ENCODE peak calls at places on chromosomes 6 and 20, in six cellular contexts. I is IMR-90, T is NCI-H774, L is astrocyte of the spinal cord, G is heart right ventricle, R is dermis microvascular lymphatic vessel endothelial cell. F is an unnamed sample.

GRCh38 chr20:49675368-49676151 is 38.1 kb downstream of the B4GALT5 start:
- DNase-seq in I (no peak), T (no peak), L (no peak), G (no peak), R (no peak), F (no peak)

GRCh38 chr6:126107475-126108121 is 121.3 kb downstream of the TRMT11 start:
- DNase-seq in I (no peak), T (no peak), L (peak), G (no peak), R (peak), F (no peak)

GRCh38 chr6:8588176-8588575 is 152.8 kb upstream of the SLC35B3 start:
- DNase-seq in I (no peak), T (no peak), L (no peak), G (no peak), R (no peak), F (peak)

GRCh38 chr20:50048420-50049166 is 64.4 kb downstream of the UBE2V1 start:
- DNase-seq in I (peak), T (no peak), L (peak), G (no peak), R (no peak), F (no peak)

GRCh38 chr6:84065718-84066290 is 32.2 kb downstream of the MRAP2 start:
- DNase-seq in I (peak), T (peak), L (peak), G (no peak), R (peak), F (peak)

GRCh38 chr6:148508401-148509151 is 165.9 kb downstream of the SASH1 start:
- DNase-seq in I (peak), T (no peak), L (peak), G (no peak), R (peak), F (no peak)

GRCh38 chr20:51019598-51020592 is 3.0 kb downstream of the KCNG1 start:
- DNase-seq in I (no peak), T (no peak), L (no peak), G (no peak), R (no peak), F (no peak)

GRCh38 chr6:137341721-137342195 is 122.6 kb upstream of the IFNGR1 start:
- DNase-seq in I (no peak), T (peak), L (no peak), G (peak), R (no peak), F (peak)

GRCh38 chr20:44586986-44587980 is 4.9 kb downstream of the PKIG start:
- DNase-seq in I (peak), T (no peak), L (no peak), G (no peak), R (no peak), F (peak)

GRCh38 chr6:155333414-155333813 is 19.1 kb upstream of the TFB1M start:
- DNase-seq in I (no peak), T (no peak), L (peak), G (no peak), R (no peak), F (no peak)

GRCh38 chr20:58712116-58712822 is 19.7 kb downstream of the NPEPL1 start:
- DNase-seq in I (no peak), T (no peak), L (no peak), G (no peak), R (no peak), F (no peak)

GRCh38 chr6:130935978-130936377 is 108.8 kb downstream of the SMLR1 start:
- DNase-seq in I (no peak), T (no peak), L (no peak), G (no peak), R (no peak), F (no peak)

GRCh38 chr20:34874094-34874654 is 1.5 kb upstream of the GGT7 start:
- DNase-seq in I (peak), T (peak), L (peak), G (peak), R (peak), F (peak)

GRCh38 chr6:96186516-96187195 is 170.9 kb downstream of the FUT9 start:
- DNase-seq in I (no peak), T (no peak), L (no peak), G (no peak), R (no peak), F (no peak)

GRCh38 chr20:38426006-38426405 is 9.1 kb downstream of the SNHG17 start:
- DNase-seq in I (peak), T (no peak), L (peak), G (no peak), R (peak), F (no peak)

GRCh38 chr6:42929928-42930360 is 664 bp downstream of the CNPY3 start:
- DNase-seq in I (peak), T (no peak), L (peak), G (peak), R (peak), F (peak)

GRCh38 chr6:31734247-31734702 is 2.1 kb downstream of the CLIC1 start:
- DNase-seq in I (no peak), T (no peak), L (no peak), G (no peak), R (no peak), F (no peak)

GRCh38 chr6:73367761-73368355 is 1.8 kb downstream of the OOEP start:
- DNase-seq in I (no peak), T (no peak), L (no peak), G (no peak), R (no peak), F (peak)

GRCh38 chr6:30647039-30647801 is at the start of gene C6orf136:
- DNase-seq in I (peak), T (peak), L (peak), G (no peak), R (peak), F (peak)

GRCh38 chr20:61940976-61941720 is 124.5 kb downstream of the TAF4 start:
- DNase-seq in I (no peak), T (no peak), L (no peak), G (no peak), R (no peak), F (no peak)

GRCh38 chr20:5933802-5934436 is 16.4 kb downstream of the TRMT6 start:
- DNase-seq in I (no peak), T (no peak), L (no peak), G (peak), R (peak), F (peak)

GRCh38 chr6:108359901-108360882 is 65.3 kb downstream of the AFG1L start:
- DNase-seq in I (peak), T (no peak), L (peak), G (no peak), R (no peak), F (no peak)

GRCh38 chr6:88663801-88664200 is 299.6 kb downstream of the RNGTT start:
- DNase-seq in I (no peak), T (no peak), L (no peak), G (no peak), R (no peak), F (no peak)

GRCh38 chr6:958531-958930 is 265.6 kb upstream of the EXOC2 start:
- DNase-seq in I (peak), T (no peak), L (peak), G (no peak), R (no peak), F (no peak)

GRCh38 chr20:62652894-62653305 is 10.6 kb downstream of the SLCO4A1 start:
- DNase-seq in I (no peak), T (no peak), L (no peak), G (peak), R (no peak), F (no peak)

GRCh38 chr20:44921447-44921846 is 11.6 kb downstream of the PABPC1L start:
- DNase-seq in I (no peak), T (no peak), L (no peak), G (no peak), R (no peak), F (no peak)

GRCh38 chr6:87628881-87629280 is 38.9 kb downstream of the ORC3 start:
- DNase-seq in I (peak), T (no peak), L (peak), G (no peak), R (no peak), F (no peak)

GRCh38 chr6:31197559-31198305 is 27.2 kb upstream of the POU5F1 start:
- DNase-seq in I (peak), T (peak), L (peak), G (peak), R (peak), F (peak)

GRCh38 chr6:11653028-11653583 is 115.6 kb downstream of the TMEM170B start:
- DNase-seq in I (peak), T (no peak), L (peak), G (peak), R (peak), F (peak)

GRCh38 chr20:56222201-56222600 is 26.3 kb upstream of the MC3R start:
- DNase-seq in I (no peak), T (no peak), L (peak), G (no peak), R (no peak), F (no peak)

GRCh38 chr20:23224806-23225205 is 125.8 kb upstream of the NXT1 start:
- DNase-seq in I (no peak), T (no peak), L (no peak), G (no peak), R (no peak), F (no peak)

GRCh38 chr20:16363832-16364687 is 209.2 kb downstream of the KIF16B start:
- DNase-seq in I (no peak), T (no peak), L (no peak), G (no peak), R (no peak), F (no peak)

GRCh38 chr6:27759930-27760329 is 152.3 kb downstream of the OR2B2 start:
- DNase-seq in I (no peak), T (no peak), L (no peak), G (no peak), R (no peak), F (no peak)

GRCh38 chr20:21613512-21613911 is 92.0 kb upstream of the PAX1 start:
- DNase-seq in I (no peak), T (peak), L (no peak), G (no peak), R (peak), F (peak)

GRCh38 chr6:36315921-36316320 is 20.8 kb downstream of the BNIP5 start:
- DNase-seq in I (no peak), T (no peak), L (no peak), G (no peak), R (no peak), F (no peak)

GRCh38 chr6:3869284-3869631 is 20.1 kb downstream of the FAM50B start:
- DNase-seq in I (no peak), T (no peak), L (no peak), G (no peak), R (no peak), F (no peak)

GRCh38 chr20:49867453-49868215 is 47.7 kb downstream of the SPATA2 start:
- DNase-seq in I (no peak), T (no peak), L (no peak), G (no peak), R (no peak), F (no peak)

GRCh38 chr6:399785-400517 is 8.4 kb downstream of the IRF4 start:
- DNase-seq in I (no peak), T (no peak), L (no peak), G (no peak), R (no peak), F (no peak)

GRCh38 chr6:78251930-78252329 is 599.1 kb downstream of the MEI4 start:
- DNase-seq in I (no peak), T (no peak), L (no peak), G (no peak), R (no peak), F (no peak)

F was measured in NCI-H69.